ENCODE peak calls at places on chromosome 19, in four cellular contexts. R is IMR-90, Q is mesendoderm, Z is H1. V is an unnamed sample.
A peak's percentile ranks its signal among the peaks of the same experiment; 100 is the strongest.

GRCh38 chr19:29013325-29013724 is 199.6 kb downstream of the UQCRFS1 start:
- DNase-seq in Q (peak; percentile 37), Z (no peak), R (no peak), V (peak; percentile 63)

GRCh38 chr19:4990306-4990705 is 21.4 kb downstream of the KDM4B start:
- DNase-seq in R (no peak), Q (no peak), Z (no peak), V (no peak)

GRCh38 chr19:15300533-15301194 is 31.7 kb downstream of the BRD4 start:
- DNase-seq in Q (peak; percentile 79), R (peak; percentile 88), Z (no peak), V (no peak)

GRCh38 chr19:7469654-7470285 is 19.1 kb downstream of the PEX11G start:
- DNase-seq in R (no peak), Z (no peak), Q (no peak), V (no peak)

GRCh38 chr19:14560776-14561108 is 11.1 kb downstream of the NDUFB7 start:
- DNase-seq in R (no peak), Q (no peak), Z (no peak), V (no peak)

GRCh38 chr19:929523-930258 is 3.9 kb downstream of the ARID3A start:
- DNase-seq in Z (no peak), Q (no peak), R (no peak), V (no peak)

GRCh38 chr19:41792513-41793413 is 3.6 kb upstream of the CEACAM3 start:
- DNase-seq in Z (peak; percentile 76), R (peak; percentile 36), Q (peak; percentile 63), V (peak; percentile 73)

GRCh38 chr19:46890423-46891170 is 29.8 kb downstream of the ARHGAP35 start:
- DNase-seq in Q (no peak), R (peak; percentile 92), Z (no peak), V (no peak)

GRCh38 chr19:12065100-12065538 is 588 bp downstream of the ZNF844 start:
- DNase-seq in Z (peak; percentile 63), Q (peak; percentile 43), R (peak; percentile 38), V (no peak)

GRCh38 chr19:1529430-1529816 is 5.5 kb downstream of the PLK5 start:
- DNase-seq in Q (no peak), R (no peak), Z (peak; percentile 41), V (no peak)

GRCh38 chr19:14059093-14059480 is 2.8 kb downstream of the PALM3 start:
- DNase-seq in R (no peak), Q (no peak), Z (peak; percentile 93), V (peak; percentile 61)

GRCh38 chr19:2524840-2525723 is 49.2 kb downstream of the GADD45B start:
- DNase-seq in Q (peak; percentile 72), R (peak; percentile 75), Z (no peak), V (no peak)

GRCh38 chr19:14775855-14776254 is 2.5 kb downstream of the ADGRE2 start:
- DNase-seq in Q (no peak), R (no peak), Z (peak; percentile 60), V (peak; percentile 31)

GRCh38 chr19:22545751-22546150 is 88.4 kb upstream of the ZNF492 start:
- DNase-seq in R (no peak), Q (peak; percentile 45), Z (peak; percentile 63), V (no peak)

GRCh38 chr19:52188822-52189744 is 769 bp upstream of the PPP2R1A start:
- DNase-seq in R (no peak), Q (no peak), Z (peak; percentile 92), V (no peak)

GRCh38 chr19:40294560-40294959 is 9.4 kb upstream of the AKT2 start:
- DNase-seq in Z (no peak), Q (no peak), R (no peak), V (no peak)

GRCh38 chr19:38699647-38700349 is 44.5 kb downstream of the CAPN12 start:
- DNase-seq in Z (no peak), Q (no peak), R (no peak), V (no peak)

GRCh38 chr19:5826531-5827341 is 12.8 kb downstream of the FUT6 start:
- DNase-seq in Q (peak; percentile 76), R (no peak), Z (peak; percentile 74), V (peak; percentile 84)

GRCh38 chr19:17632577-17632976 is 55.6 kb downstream of the UNC13A start:
- DNase-seq in Z (no peak), R (no peak), Q (no peak), V (no peak)

GRCh38 chr19:51798958-51799310 is 4.0 kb downstream of the FPR3 start:
- DNase-seq in Z (no peak), R (no peak), Q (no peak), V (no peak)

GRCh38 chr19:12777217-12778019 is 2.1 kb upstream of the HOOK2 start:
- DNase-seq in R (peak; percentile 68), Q (peak; percentile 85), Z (peak; percentile 95), V (peak; percentile 84)

GRCh38 chr19:55216461-55217198 is 7.3 kb upstream of the PTPRH start:
- DNase-seq in R (peak; percentile 100), Z (peak; percentile 96), Q (peak; percentile 99), V (peak; percentile 96)

GRCh38 chr19:10043286-10043927 is 30.1 kb downstream of the RDH8 start:
- DNase-seq in Q (peak; percentile 72), R (peak; percentile 33), Z (no peak), V (no peak)

GRCh38 chr19:42433503-42434260 is 6.5 kb upstream of the LIPE start:
- DNase-seq in Z (peak; percentile 90), Q (peak; percentile 82), R (peak; percentile 14), V (peak; percentile 78)

GRCh38 chr19:33813391-33814101 is 16.9 kb downstream of the KCTD15 start:
- DNase-seq in R (no peak), Q (no peak), Z (no peak), V (no peak)

GRCh38 chr19:17553256-17553655 is 2.2 kb upstream of the COLGALT1 start:
- DNase-seq in R (peak; percentile 95), Z (no peak), Q (no peak), V (peak; percentile 41)

GRCh38 chr19:19064811-19065745 is 1.3 kb downstream of the SLC25A42 start:
- DNase-seq in Z (no peak), Q (no peak), R (no peak), V (no peak)

GRCh38 chr19:49512970-49513745 is 697 bp downstream of the FCGRT start:
- DNase-seq in Q (peak; percentile 56), Z (peak; percentile 81), R (no peak), V (peak; percentile 82)

GRCh38 chr19:18856385-18857126 is 24.8 kb downstream of the UPF1 start:
- DNase-seq in Q (peak; percentile 43), R (no peak), Z (no peak), V (no peak)

GRCh38 chr19:45508931-45509691 is 1.8 kb downstream of the VASP start:
- DNase-seq in Q (peak; percentile 90), Z (peak; percentile 74), R (peak; percentile 66), V (peak; percentile 88)

GRCh38 chr19:30666301-30666803 is 294.2 kb downstream of the ZNF536 start:
- DNase-seq in R (peak; percentile 13), Z (peak; percentile 86), Q (peak; percentile 61), V (peak; percentile 75)

GRCh38 chr19:42606660-42607351 is 12.1 kb upstream of the CEACAM8 start:
- DNase-seq in Q (peak; percentile 46), R (peak; percentile 27), Z (peak; percentile 88), V (peak; percentile 76)

GRCh38 chr19:20969498-20969897 is 46.4 kb downstream of the ZNF85 start:
- DNase-seq in R (no peak), Q (no peak), Z (no peak), V (no peak)

GRCh38 chr19:49690073-49690655 is 752 bp upstream of the CPT1C start:
- DNase-seq in Z (no peak), Q (peak; percentile 38), R (no peak), V (no peak)

DNA sequence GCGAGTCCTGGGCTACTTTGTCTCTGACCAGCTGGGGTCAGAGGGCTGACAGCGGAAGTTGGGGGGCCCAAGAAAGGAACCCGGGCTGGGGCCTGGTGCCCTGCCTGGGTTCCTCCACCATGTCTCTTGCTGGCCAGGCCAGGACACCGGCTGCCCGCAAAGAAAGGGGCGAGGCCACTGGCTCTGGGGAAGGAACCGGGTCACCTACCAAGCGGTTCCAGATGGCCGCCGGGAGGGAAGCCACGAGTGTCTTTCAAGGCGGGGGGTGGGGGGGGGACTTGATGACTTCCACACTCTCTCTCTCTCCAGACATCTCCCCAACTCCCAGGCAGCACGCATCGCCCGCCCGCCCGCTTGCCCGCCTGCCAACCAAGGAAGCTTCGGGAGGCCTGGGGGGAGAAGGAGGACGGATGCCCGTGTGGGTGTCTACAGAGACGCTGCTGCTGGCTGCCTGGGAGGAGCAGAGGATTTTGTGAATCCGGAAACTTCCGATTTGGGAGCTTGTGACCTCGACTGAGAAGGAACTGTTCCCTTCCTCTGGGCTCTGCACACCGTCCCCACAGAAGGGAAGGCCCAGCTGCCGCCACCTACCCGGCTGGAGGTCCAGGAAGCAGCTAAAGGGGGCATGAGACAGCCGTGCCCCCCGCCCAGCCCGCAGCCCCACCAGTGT is 1.1 kb downstream of the PIP5K1C start:
- DNase-seq in Z (no peak), R (peak; percentile 34), Q (no peak), V (no peak)
- H2BK120ac ChIP-seq in Z (no peak overlapping the region), R (no peak overlapping the region), Q (no peak overlapping the region), V (no peak overlapping the region)

DNA sequence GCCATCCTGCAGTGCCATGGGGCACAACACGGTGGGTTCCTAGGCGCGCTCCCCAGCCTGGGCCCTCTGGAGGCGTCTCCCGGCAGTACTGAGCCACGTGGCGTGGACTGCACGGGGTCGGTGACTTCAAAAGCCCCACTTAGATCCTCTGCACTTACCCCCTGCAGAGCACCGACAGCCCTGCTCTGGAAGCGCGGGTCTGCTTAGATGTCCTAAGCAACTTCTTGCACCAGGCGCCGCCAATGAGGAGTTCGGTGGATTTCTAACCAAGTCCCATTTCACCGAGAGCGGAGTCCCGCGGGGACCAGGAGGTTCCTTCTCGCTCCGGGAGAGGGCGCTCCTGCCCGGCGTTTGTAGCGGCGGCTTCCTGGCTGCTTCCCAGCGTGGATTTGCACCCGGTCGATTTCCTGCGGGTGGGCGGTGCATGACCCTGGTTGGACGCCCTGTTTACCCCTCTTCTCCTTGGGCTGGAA is 25.2 kb upstream of the ZNF845 start:
- DNase-seq in R (no peak), Q (peak; percentile 89), Z (peak; percentile 94), V (peak; percentile 89)
- H4K5ac ChIP-seq in R (no peak overlapping the region), Q (no peak overlapping the region), Z (no peak overlapping the region), V (no peak overlapping the region)

DNA sequence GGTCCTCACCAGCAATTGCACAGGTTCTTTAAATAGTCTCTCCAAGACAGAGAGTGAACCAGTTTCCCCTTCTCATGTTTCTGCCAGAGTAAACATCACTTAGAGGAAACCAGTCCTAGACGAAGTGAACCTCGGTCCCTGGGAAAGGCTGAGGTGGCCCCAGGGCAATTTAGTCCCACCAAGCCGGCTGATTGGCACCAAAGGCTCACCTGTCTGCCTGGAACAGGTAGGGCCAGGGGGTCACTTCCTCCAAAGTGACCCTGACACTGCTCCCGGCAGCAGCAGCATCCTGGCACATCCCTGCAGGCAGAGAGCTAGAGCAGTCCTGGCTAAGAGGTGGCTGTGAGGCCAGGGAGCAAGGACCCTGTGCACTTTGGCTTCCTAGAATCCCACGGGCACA is 122.8 kb upstream of the ZNF507 start:
- DNase-seq in Q (no peak), R (no peak), Z (peak; percentile 36), V (no peak)
- H2BK120ac ChIP-seq in Q (no peak overlapping the region), R (no peak overlapping the region), Z (no peak overlapping the region), V (no peak overlapping the region)

GRCh38 chr19:48363810-48364563 is at the start of the genes SYNGR4 and TMEM143:
- DNase-seq in R (peak; percentile 99), Z (peak; percentile 96), Q (peak; percentile 100), V (peak; percentile 99)
- H4K5ac ChIP-seq in R (peak within 1 kb of the TSS; percentile 76), Z (peak within 1 kb of the TSS; percentile 74), Q (no peak within 1 kb of the TSS), V (no peak within 1 kb of the TSS)

GRCh38 chr19:35643255-35644205 is 2.0 kb downstream of the ETV2 start:
- DNase-seq in Q (peak; percentile 95), R (peak; percentile 60), Z (peak; percentile 93), V (peak; percentile 94)
- H2BK120ac ChIP-seq in Q (no peak overlapping the region), R (peak overlapping the region; percentile 94), Z (no peak overlapping the region), V (no peak overlapping the region)

GRCh38 chr19:16306728-16307402 is 17.8 kb upstream of the KLF2 start:
- DNase-seq in Z (peak; percentile 58), R (no peak), Q (no peak), V (no peak)
- H4K5ac ChIP-seq in Z (no peak overlapping the region), R (no peak overlapping the region), Q (no peak overlapping the region), V (no peak overlapping the region)

V was measured in H9.